ENCODE peak calls at places on chromosomes 6 and 20, in nine cellular contexts. One of them, this sample, is unnamed.

GRCh38 chr6:109740787-109741186 is 49.7 kb downstream of the FIG4 start:
- DNase-seq in GM20000: no peak
- DNase-seq in AG04450: no peak
- DNase-seq in NCI-H1092 treated with DMSO at 0.1 percent for 48 hours: no peak
- DNase-seq in mesothelial cell of epicardium: no peak
- DNase-seq in CD4-positive, alpha-beta T cell: no peak
- DNase-seq in T-helper 22 cell: no peak
- DNase-seq in NCI-H345: no peak
- DNase-seq in Right ventricle myocardium superior: no peak
- DNase-seq in this sample: no peak

GRCh38 chr6:32177182-32177787 is 920 bp upstream of the RNF5 start:
- DNase-seq in GM20000: no peak
- DNase-seq in AG04450: no peak
- DNase-seq in NCI-H1092 treated with DMSO at 0.1 percent for 48 hours: peak
- DNase-seq in mesothelial cell of epicardium: no peak
- DNase-seq in CD4-positive, alpha-beta T cell: peak
- DNase-seq in T-helper 22 cell: no peak
- DNase-seq in NCI-H345: peak
- DNase-seq in Right ventricle myocardium superior: no peak
- DNase-seq in this sample: peak

GRCh38 chr20:2387180-2387577 is 6.5 kb downstream of the TGM6 start:
- DNase-seq in GM20000: peak
- DNase-seq in AG04450: no peak
- DNase-seq in NCI-H1092 treated with DMSO at 0.1 percent for 48 hours: no peak
- DNase-seq in mesothelial cell of epicardium: no peak
- DNase-seq in CD4-positive, alpha-beta T cell: no peak
- DNase-seq in T-helper 22 cell: no peak
- DNase-seq in NCI-H345: no peak
- DNase-seq in Right ventricle myocardium superior: no peak
- DNase-seq in this sample: peak

GRCh38 chr6:35018746-35019145 is 122.4 kb downstream of the TCP11 start:
- DNase-seq in GM20000: no peak
- DNase-seq in AG04450: no peak
- DNase-seq in NCI-H1092 treated with DMSO at 0.1 percent for 48 hours: no peak
- DNase-seq in mesothelial cell of epicardium: no peak
- DNase-seq in CD4-positive, alpha-beta T cell: no peak
- DNase-seq in T-helper 22 cell: no peak
- DNase-seq in NCI-H345: no peak
- DNase-seq in Right ventricle myocardium superior: no peak
- DNase-seq in this sample: no peak

GRCh38 chr6:152453421-152453820 is 183.7 kb downstream of the SYNE1 start:
- DNase-seq in GM20000: no peak
- DNase-seq in AG04450: no peak
- DNase-seq in NCI-H1092 treated with DMSO at 0.1 percent for 48 hours: no peak
- DNase-seq in mesothelial cell of epicardium: no peak
- DNase-seq in CD4-positive, alpha-beta T cell: no peak
- DNase-seq in T-helper 22 cell: no peak
- DNase-seq in NCI-H345: no peak
- DNase-seq in Right ventricle myocardium superior: no peak
- DNase-seq in this sample: no peak

GRCh38 chr20:3785240-3786125 is 1.1 kb downstream of the CENPB start:
- DNase-seq in GM20000: no peak
- DNase-seq in AG04450: no peak
- DNase-seq in NCI-H1092 treated with DMSO at 0.1 percent for 48 hours: no peak
- DNase-seq in mesothelial cell of epicardium: no peak
- DNase-seq in CD4-positive, alpha-beta T cell: no peak
- DNase-seq in T-helper 22 cell: no peak
- DNase-seq in NCI-H345: no peak
- DNase-seq in Right ventricle myocardium superior: no peak
- DNase-seq in this sample: no peak

GRCh38 chr6:11851405-11851804 is 72.8 kb upstream of the ADTRP start:
- DNase-seq in GM20000: no peak
- DNase-seq in AG04450: no peak
- DNase-seq in NCI-H1092 treated with DMSO at 0.1 percent for 48 hours: no peak
- DNase-seq in mesothelial cell of epicardium: no peak
- DNase-seq in CD4-positive, alpha-beta T cell: no peak
- DNase-seq in T-helper 22 cell: no peak
- DNase-seq in NCI-H345: no peak
- DNase-seq in Right ventricle myocardium superior: no peak
- DNase-seq in this sample: peak

GRCh38 chr6:36581716-36582115 is 12.4 kb upstream of the SRSF3 start:
- DNase-seq in GM20000: no peak
- DNase-seq in AG04450: no peak
- DNase-seq in NCI-H1092 treated with DMSO at 0.1 percent for 48 hours: no peak
- DNase-seq in mesothelial cell of epicardium: no peak
- DNase-seq in CD4-positive, alpha-beta T cell: no peak
- DNase-seq in T-helper 22 cell: no peak
- DNase-seq in NCI-H345: no peak
- DNase-seq in Right ventricle myocardium superior: no peak
- DNase-seq in this sample: no peak

GRCh38 chr20:46251211-46251673 is 57.1 kb downstream of the CDH22 start:
- DNase-seq in GM20000: no peak
- DNase-seq in AG04450: no peak
- DNase-seq in NCI-H1092 treated with DMSO at 0.1 percent for 48 hours: no peak
- DNase-seq in mesothelial cell of epicardium: no peak
- DNase-seq in CD4-positive, alpha-beta T cell: no peak
- DNase-seq in T-helper 22 cell: no peak
- DNase-seq in NCI-H345: no peak
- DNase-seq in Right ventricle myocardium superior: no peak
- DNase-seq in this sample: no peak

GRCh38 chr6:14791525-14791924 is 454.3 kb upstream of the JARID2 start:
- DNase-seq in GM20000: no peak
- DNase-seq in AG04450: peak
- DNase-seq in NCI-H1092 treated with DMSO at 0.1 percent for 48 hours: no peak
- DNase-seq in mesothelial cell of epicardium: no peak
- DNase-seq in CD4-positive, alpha-beta T cell: no peak
- DNase-seq in T-helper 22 cell: no peak
- DNase-seq in NCI-H345: no peak
- DNase-seq in Right ventricle myocardium superior: no peak
- DNase-seq in this sample: no peak

GRCh38 chr20:48635791-48636267 is 192.0 kb downstream of the PREX1 start:
- DNase-seq in GM20000: peak
- DNase-seq in AG04450: no peak
- DNase-seq in NCI-H1092 treated with DMSO at 0.1 percent for 48 hours: peak
- DNase-seq in mesothelial cell of epicardium: peak
- DNase-seq in CD4-positive, alpha-beta T cell: peak
- DNase-seq in T-helper 22 cell: no peak
- DNase-seq in NCI-H345: peak
- DNase-seq in Right ventricle myocardium superior: peak
- DNase-seq in this sample: peak

GRCh38 chr20:8545212-8545611 is 413.1 kb downstream of the PLCB1 start:
- DNase-seq in GM20000: no peak
- DNase-seq in AG04450: no peak
- DNase-seq in NCI-H1092 treated with DMSO at 0.1 percent for 48 hours: no peak
- DNase-seq in mesothelial cell of epicardium: no peak
- DNase-seq in CD4-positive, alpha-beta T cell: no peak
- DNase-seq in T-helper 22 cell: no peak
- DNase-seq in NCI-H345: no peak
- DNase-seq in Right ventricle myocardium superior: no peak
- DNase-seq in this sample: no peak

GRCh38 chr6:76418657-76419217 is 346.3 kb upstream of the IMPG1 start:
- DNase-seq in GM20000: no peak
- DNase-seq in AG04450: no peak
- DNase-seq in NCI-H1092 treated with DMSO at 0.1 percent for 48 hours: no peak
- DNase-seq in mesothelial cell of epicardium: no peak
- DNase-seq in CD4-positive, alpha-beta T cell: no peak
- DNase-seq in T-helper 22 cell: no peak
- DNase-seq in NCI-H345: no peak
- DNase-seq in Right ventricle myocardium superior: no peak
- DNase-seq in this sample: no peak

GRCh38 chr20:11917663-11918062 is at the start of gene BTBD3:
- DNase-seq in GM20000: peak
- DNase-seq in AG04450: peak
- DNase-seq in NCI-H1092 treated with DMSO at 0.1 percent for 48 hours: peak
- DNase-seq in mesothelial cell of epicardium: no peak
- DNase-seq in CD4-positive, alpha-beta T cell: no peak
- DNase-seq in T-helper 22 cell: no peak
- DNase-seq in NCI-H345: peak
- DNase-seq in Right ventricle myocardium superior: peak
- DNase-seq in this sample: no peak

GRCh38 chr6:35363293-35363750 is 21.0 kb downstream of the PPARD start:
- DNase-seq in GM20000: no peak
- DNase-seq in AG04450: no peak
- DNase-seq in NCI-H1092 treated with DMSO at 0.1 percent for 48 hours: no peak
- DNase-seq in mesothelial cell of epicardium: no peak
- DNase-seq in CD4-positive, alpha-beta T cell: no peak
- DNase-seq in T-helper 22 cell: no peak
- DNase-seq in NCI-H345: no peak
- DNase-seq in Right ventricle myocardium superior: no peak
- DNase-seq in this sample: no peak

GRCh38 chr6:54868556-54868955 is 22.0 kb downstream of the FAM83B start:
- DNase-seq in GM20000: no peak
- DNase-seq in AG04450: no peak
- DNase-seq in NCI-H1092 treated with DMSO at 0.1 percent for 48 hours: no peak
- DNase-seq in mesothelial cell of epicardium: no peak
- DNase-seq in CD4-positive, alpha-beta T cell: no peak
- DNase-seq in T-helper 22 cell: no peak
- DNase-seq in NCI-H345: no peak
- DNase-seq in Right ventricle myocardium superior: no peak
- DNase-seq in this sample: no peak

GRCh38 chr6:12785301-12785700 is 68.7 kb downstream of the PHACTR1 start:
- DNase-seq in GM20000: no peak
- DNase-seq in AG04450: no peak
- DNase-seq in NCI-H1092 treated with DMSO at 0.1 percent for 48 hours: no peak
- DNase-seq in mesothelial cell of epicardium: no peak
- DNase-seq in CD4-positive, alpha-beta T cell: no peak
- DNase-seq in T-helper 22 cell: no peak
- DNase-seq in NCI-H345: no peak
- DNase-seq in Right ventricle myocardium superior: no peak
- DNase-seq in this sample: no peak

GRCh38 chr6:104958178-104958520 is 1.2 kb downstream of the LIN28B start:
- DNase-seq in GM20000: no peak
- DNase-seq in AG04450: no peak
- DNase-seq in NCI-H1092 treated with DMSO at 0.1 percent for 48 hours: no peak
- DNase-seq in mesothelial cell of epicardium: no peak
- DNase-seq in CD4-positive, alpha-beta T cell: no peak
- DNase-seq in T-helper 22 cell: no peak
- DNase-seq in NCI-H345: no peak
- DNase-seq in Right ventricle myocardium superior: no peak
- DNase-seq in this sample: no peak

GRCh38 chr6:121639041-121639440 is 203.6 kb downstream of the GJA1 start:
- DNase-seq in GM20000: no peak
- DNase-seq in AG04450: no peak
- DNase-seq in NCI-H1092 treated with DMSO at 0.1 percent for 48 hours: no peak
- DNase-seq in mesothelial cell of epicardium: no peak
- DNase-seq in CD4-positive, alpha-beta T cell: no peak
- DNase-seq in T-helper 22 cell: no peak
- DNase-seq in NCI-H345: no peak
- DNase-seq in Right ventricle myocardium superior: no peak
- DNase-seq in this sample: no peak

GRCh38 chr6:1291381-1291780 is 20.5 kb upstream of the FOXQ1 start:
- DNase-seq in GM20000: no peak
- DNase-seq in AG04450: no peak
- DNase-seq in NCI-H1092 treated with DMSO at 0.1 percent for 48 hours: no peak
- DNase-seq in mesothelial cell of epicardium: no peak
- DNase-seq in CD4-positive, alpha-beta T cell: no peak
- DNase-seq in T-helper 22 cell: no peak
- DNase-seq in NCI-H345: no peak
- DNase-seq in Right ventricle myocardium superior: no peak
- DNase-seq in this sample: no peak

GRCh38 chr20:32206383-32207210 is 946 bp downstream of the PLAGL2 start:
- DNase-seq in GM20000: no peak
- DNase-seq in AG04450: no peak
- DNase-seq in NCI-H1092 treated with DMSO at 0.1 percent for 48 hours: peak
- DNase-seq in mesothelial cell of epicardium: no peak
- DNase-seq in CD4-positive, alpha-beta T cell: no peak
- DNase-seq in T-helper 22 cell: no peak
- DNase-seq in NCI-H345: no peak
- DNase-seq in Right ventricle myocardium superior: no peak
- DNase-seq in this sample: no peak

GRCh38 chr20:49630396-49630951 is 62.5 kb upstream of the PTGIS start:
- DNase-seq in GM20000: peak
- DNase-seq in AG04450: no peak
- DNase-seq in NCI-H1092 treated with DMSO at 0.1 percent for 48 hours: no peak
- DNase-seq in mesothelial cell of epicardium: no peak
- DNase-seq in CD4-positive, alpha-beta T cell: no peak
- DNase-seq in T-helper 22 cell: no peak
- DNase-seq in NCI-H345: no peak
- DNase-seq in Right ventricle myocardium superior: no peak
- DNase-seq in this sample: peak

GRCh38 chr6:28542440-28543293 is 17.0 kb downstream of the GPX5 start:
- DNase-seq in GM20000: peak
- DNase-seq in AG04450: peak
- DNase-seq in NCI-H1092 treated with DMSO at 0.1 percent for 48 hours: peak
- DNase-seq in mesothelial cell of epicardium: peak
- DNase-seq in CD4-positive, alpha-beta T cell: peak
- DNase-seq in T-helper 22 cell: no peak
- DNase-seq in NCI-H345: no peak
- DNase-seq in Right ventricle myocardium superior: no peak
- DNase-seq in this sample: peak

GRCh38 chr20:46021361-46022359 is 7.4 kb upstream of the SLC12A5 start:
- DNase-seq in GM20000: peak
- DNase-seq in AG04450: no peak
- DNase-seq in NCI-H1092 treated with DMSO at 0.1 percent for 48 hours: peak
- DNase-seq in mesothelial cell of epicardium: peak
- DNase-seq in CD4-positive, alpha-beta T cell: no peak
- DNase-seq in T-helper 22 cell: peak
- DNase-seq in NCI-H345: peak
- DNase-seq in Right ventricle myocardium superior: peak
- DNase-seq in this sample: peak

GRCh38 chr20:37943501-37944455 is 40.9 kb downstream of the VSTM2L start:
- DNase-seq in GM20000: no peak
- DNase-seq in AG04450: no peak
- DNase-seq in NCI-H1092 treated with DMSO at 0.1 percent for 48 hours: no peak
- DNase-seq in mesothelial cell of epicardium: no peak
- DNase-seq in CD4-positive, alpha-beta T cell: no peak
- DNase-seq in T-helper 22 cell: no peak
- DNase-seq in NCI-H345: no peak
- DNase-seq in Right ventricle myocardium superior: no peak
- DNase-seq in this sample: no peak

GRCh38 chr20:7967199-7967844 is 27.1 kb upstream of the HAO1 start:
- DNase-seq in GM20000: no peak
- DNase-seq in AG04450: no peak
- DNase-seq in NCI-H1092 treated with DMSO at 0.1 percent for 48 hours: no peak
- DNase-seq in mesothelial cell of epicardium: no peak
- DNase-seq in CD4-positive, alpha-beta T cell: no peak
- DNase-seq in T-helper 22 cell: no peak
- DNase-seq in NCI-H345: no peak
- DNase-seq in Right ventricle myocardium superior: no peak
- DNase-seq in this sample: no peak

GRCh38 chr6:47626782-47627181 is 71.6 kb upstream of the ADGRF4 start:
- DNase-seq in GM20000: no peak
- DNase-seq in AG04450: no peak
- DNase-seq in NCI-H1092 treated with DMSO at 0.1 percent for 48 hours: no peak
- DNase-seq in mesothelial cell of epicardium: no peak
- DNase-seq in CD4-positive, alpha-beta T cell: no peak
- DNase-seq in T-helper 22 cell: no peak
- DNase-seq in NCI-H345: no peak
- DNase-seq in Right ventricle myocardium superior: no peak
- DNase-seq in this sample: no peak

GRCh38 chr6:16965679-16966078 is 136.2 kb upstream of the STMND1 start:
- DNase-seq in GM20000: no peak
- DNase-seq in AG04450: no peak
- DNase-seq in NCI-H1092 treated with DMSO at 0.1 percent for 48 hours: no peak
- DNase-seq in mesothelial cell of epicardium: no peak
- DNase-seq in CD4-positive, alpha-beta T cell: no peak
- DNase-seq in T-helper 22 cell: no peak
- DNase-seq in NCI-H345: no peak
- DNase-seq in Right ventricle myocardium superior: no peak
- DNase-seq in this sample: no peak

GRCh38 chr6:115514656-115515055 is 546.0 kb downstream of the FRK start:
- DNase-seq in GM20000: no peak
- DNase-seq in AG04450: no peak
- DNase-seq in NCI-H1092 treated with DMSO at 0.1 percent for 48 hours: no peak
- DNase-seq in mesothelial cell of epicardium: no peak
- DNase-seq in CD4-positive, alpha-beta T cell: no peak
- DNase-seq in T-helper 22 cell: no peak
- DNase-seq in NCI-H345: no peak
- DNase-seq in Right ventricle myocardium superior: no peak
- DNase-seq in this sample: no peak

GRCh38 chr20:33408716-33409654 is 7.7 kb upstream of the CDK5RAP1 start:
- DNase-seq in GM20000: no peak
- DNase-seq in AG04450: no peak
- DNase-seq in NCI-H1092 treated with DMSO at 0.1 percent for 48 hours: no peak
- DNase-seq in mesothelial cell of epicardium: no peak
- DNase-seq in CD4-positive, alpha-beta T cell: no peak
- DNase-seq in T-helper 22 cell: no peak
- DNase-seq in NCI-H345: no peak
- DNase-seq in Right ventricle myocardium superior: no peak
- DNase-seq in this sample: peak

GRCh38 chr6:148677594-148678476 is 69.0 kb upstream of the UST start:
- DNase-seq in GM20000: peak
- DNase-seq in AG04450: no peak
- DNase-seq in NCI-H1092 treated with DMSO at 0.1 percent for 48 hours: no peak
- DNase-seq in mesothelial cell of epicardium: no peak
- DNase-seq in CD4-positive, alpha-beta T cell: no peak
- DNase-seq in T-helper 22 cell: no peak
- DNase-seq in NCI-H345: no peak
- DNase-seq in Right ventricle myocardium superior: no peak
- DNase-seq in this sample: peak